ENCODE peak calls at places on chromosome 22, in five cellular contexts. O, T, B, Y and M are unnamed samples.

GRCh38 chr22:39214383-39215069 is 30.3 kb downstream of the PDGFB start:
- DNase-seq in O (peak; percentile 96), T (no peak), B (no peak), Y (peak; percentile 40), M (peak; percentile 77)

GRCh38 chr22:46115388-46115678 is 35.0 kb upstream of the PPARA start:
- DNase-seq in Y (no peak), O (no peak), B (no peak), T (no peak), M (no peak)

GRCh38 chr22:22933807-22934542 is 46.4 kb downstream of the IGLL5 start:
- DNase-seq in T (no peak), Y (no peak), O (no peak), B (no peak), M (no peak)

GRCh38 chr22:44396727-44397722 is 84.3 kb upstream of the SHISAL1 start:
- DNase-seq in Y (no peak), T (peak; percentile 8), B (peak; percentile 12), O (no peak), M (no peak)

GRCh38 chr22:44344407-44344806 is 31.7 kb upstream of the SHISAL1 start:
- DNase-seq in O (no peak), Y (no peak), T (no peak), B (no peak), M (no peak)

GRCh38 chr22:27796829-27797792 is 4.4 kb downstream of the MN1 start:
- DNase-seq in O (no peak), Y (no peak), B (no peak), T (no peak), M (no peak)

GRCh38 chr22:35894937-35895708 is 133.5 kb downstream of the RBFOX2 start:
- DNase-seq in B (peak; percentile 47), Y (no peak), O (peak; percentile 98), T (peak; percentile 43), M (peak; percentile 70)

GRCh38 chr22:44023404-44024287 is 456 bp upstream of the PARVB start:
- DNase-seq in T (peak; percentile 42), B (no peak), O (no peak), Y (peak; percentile 53), M (no peak)

GRCh38 chr22:45202333-45203149 is 38.2 kb downstream of the KIAA0930 start:
- DNase-seq in T (no peak), O (no peak), Y (no peak), B (no peak), M (no peak)

GRCh38 chr22:38927033-38927789 is 30.2 kb upstream of the APOBEC3A start:
- DNase-seq in T (peak; percentile 65), O (no peak), Y (peak; percentile 62), B (peak; percentile 63), M (no peak)

DNA sequence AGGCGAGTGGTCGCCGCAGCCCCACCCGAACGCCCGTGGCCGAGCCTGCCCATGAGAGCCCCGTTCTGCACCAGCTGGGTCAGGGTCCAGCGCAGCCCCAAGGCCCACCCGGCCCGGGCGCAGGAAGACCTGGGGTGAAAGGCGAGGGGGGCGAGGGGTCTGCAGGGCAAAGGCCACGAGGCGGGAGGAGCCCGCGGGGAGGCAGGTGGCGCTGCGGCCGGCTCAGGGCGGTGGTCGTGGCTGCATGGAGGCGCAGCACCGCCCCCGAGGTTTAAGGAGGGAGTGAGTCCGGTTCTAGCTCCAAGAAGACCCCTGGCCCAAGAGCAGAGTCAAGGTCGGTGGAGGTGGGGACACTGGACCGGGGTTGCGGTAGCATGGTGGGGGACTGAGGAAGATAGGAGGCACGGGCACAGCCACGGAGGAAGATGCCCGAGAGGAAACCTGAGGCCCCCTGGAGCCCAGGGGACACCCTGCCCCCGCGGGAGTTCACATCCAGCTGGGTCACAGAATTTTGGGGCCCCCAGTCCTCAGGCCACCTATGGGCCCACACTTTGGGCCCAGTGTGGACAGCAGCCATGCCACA is 498 bp upstream of the HDAC10 start:
- DNase-seq in B (no peak), Y (no peak), O (no peak), T (no peak), M (no peak)
- H3K27ac ChIP-seq in B (peak overlapping the region; percentile 70), Y (no peak overlapping the region), O (no peak overlapping the region), T (peak overlapping the region; percentile 77), M (peak overlapping the region; percentile 89)

DNA sequence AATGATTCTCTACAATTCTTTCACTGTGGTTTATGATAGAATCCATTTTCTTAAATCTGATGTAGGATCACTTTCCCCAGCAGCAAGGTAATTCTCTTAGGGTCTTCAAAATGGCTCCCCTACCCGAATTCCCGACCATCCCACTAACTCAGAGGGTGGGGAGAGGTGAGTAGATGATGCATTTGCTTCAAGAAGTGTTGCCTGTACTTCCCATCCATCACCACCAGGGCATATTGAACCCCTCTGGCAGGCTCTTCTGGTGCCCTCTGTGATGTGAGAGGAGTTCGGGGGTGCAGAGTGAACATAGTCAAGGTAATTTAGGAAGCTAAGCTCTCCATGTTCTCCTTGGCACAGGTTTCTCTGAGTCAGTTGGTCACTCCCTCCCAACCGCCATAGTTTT is 52.3 kb downstream of the ZNRF3 start:
- DNase-seq in B (no peak), T (no peak), Y (no peak), O (no peak), M (no peak)
- TF ChIP-seq CTCF in B (peak; percentile 23), T (no peak), Y (peak; percentile 19), O (peak; percentile 29), M (no peak)

DNA sequence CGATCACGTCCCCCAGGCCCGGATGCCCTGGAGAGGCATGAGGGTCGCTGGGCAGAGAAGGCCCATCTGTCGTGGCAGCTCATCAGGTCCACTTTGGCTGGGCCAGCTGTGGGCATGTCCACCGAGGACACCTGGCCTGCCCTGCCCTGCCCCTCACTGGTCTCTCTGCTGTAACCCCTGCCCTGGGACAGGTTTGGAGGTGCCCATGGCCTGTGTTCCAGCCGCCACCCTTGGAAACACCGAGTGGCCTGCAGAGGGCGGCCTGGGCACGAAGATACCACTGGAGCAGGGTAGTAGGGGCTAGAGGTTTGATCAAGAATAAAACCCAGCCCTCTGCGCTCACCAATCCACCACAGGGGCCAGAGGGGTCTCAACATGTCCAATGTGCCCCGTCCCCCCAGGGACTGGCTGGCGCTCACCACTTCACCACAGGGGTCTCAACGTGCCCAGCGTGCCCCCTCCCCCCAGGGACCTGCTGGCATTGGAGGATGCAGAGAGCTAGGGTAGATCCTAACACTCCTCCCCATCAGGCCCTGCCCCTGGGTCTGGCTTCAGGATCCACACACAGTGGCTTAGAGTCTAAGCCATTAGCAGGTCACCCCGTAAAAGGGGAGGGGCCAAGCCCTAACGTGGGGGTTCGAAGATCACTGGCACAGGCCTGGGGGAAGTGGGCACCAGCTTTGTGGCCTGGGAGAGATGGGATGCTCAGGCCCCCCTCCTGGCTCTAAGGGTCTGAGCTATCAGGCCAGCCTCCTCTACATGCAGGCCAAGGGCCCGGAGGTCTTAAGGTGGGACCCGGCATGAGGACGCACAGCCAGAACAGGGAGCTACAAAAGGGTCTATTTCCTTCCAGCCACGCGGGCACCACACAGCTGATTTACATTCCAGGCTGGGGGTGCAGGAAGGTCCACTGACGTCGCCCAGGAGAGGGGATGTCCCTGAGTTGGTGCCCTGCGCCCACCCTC is 1.3 kb upstream of the HDAC10 start:
- DNase-seq in O (no peak), T (peak; percentile 76), Y (peak; percentile 83), B (peak; percentile 79), M (peak; percentile 58)
- H3K27ac ChIP-seq in O (no peak overlapping the region), T (peak overlapping the region; percentile 77), Y (no peak overlapping the region), B (peak overlapping the region; percentile 70), M (peak overlapping the region; percentile 89)

GRCh38 chr22:21713428-21714058 is 22.1 kb downstream of the YPEL1 start:
- DNase-seq in B (no peak), O (no peak), Y (no peak), T (no peak), M (no peak)
- TF ChIP-seq CTCF in B (no peak), O (no peak), Y (peak; percentile 42), T (no peak), M (peak; percentile 15)

DNA sequence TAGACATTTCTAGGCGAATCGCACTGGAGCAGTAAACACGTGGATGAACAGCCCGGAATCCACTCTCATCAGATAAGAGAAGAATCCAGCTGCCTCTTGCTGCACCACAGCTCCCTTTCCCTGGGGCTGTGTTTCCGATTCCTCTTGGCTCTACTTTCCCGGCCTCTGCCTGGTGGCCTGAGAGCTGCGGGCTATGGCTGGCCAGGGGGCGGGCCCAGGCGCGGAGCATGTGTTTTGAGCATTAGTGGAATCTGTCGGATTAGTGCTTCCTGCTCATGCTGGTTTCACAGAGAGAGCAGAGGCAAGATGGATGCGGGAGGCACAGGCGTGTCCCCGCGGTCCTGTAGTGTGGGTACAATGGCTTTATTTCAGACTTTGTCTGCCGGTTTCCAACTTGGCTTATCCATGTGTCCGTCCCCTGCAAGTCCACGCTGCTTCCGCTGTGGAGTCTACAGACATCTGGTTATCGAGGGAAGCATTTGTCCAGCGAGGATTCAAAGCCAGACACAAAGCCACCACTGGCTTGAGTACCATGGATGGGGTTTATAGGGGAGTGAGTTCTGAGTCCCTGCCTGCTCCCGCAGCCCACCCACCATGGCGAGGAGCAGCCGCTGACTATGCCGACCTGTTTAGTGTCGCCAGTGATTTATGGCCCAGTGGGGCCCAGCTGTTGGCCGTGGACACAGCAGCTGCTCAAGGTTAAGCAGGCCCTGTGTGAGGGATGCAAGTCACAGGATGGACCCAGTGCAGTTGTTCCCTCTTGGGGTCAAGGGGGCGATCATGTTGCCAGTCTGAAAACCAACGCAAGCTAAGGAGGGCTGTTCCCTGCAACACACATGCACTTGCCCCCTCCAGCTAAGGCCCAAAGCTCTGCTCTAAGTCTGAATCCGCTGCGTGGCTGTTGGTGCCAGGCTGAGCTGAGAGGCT is 43.3 kb upstream of the EP300 start:
- DNase-seq in B (peak; percentile 75), O (peak; percentile 42), T (peak; percentile 79), Y (no peak), M (no peak)
- H3K27ac ChIP-seq in B (peak overlapping the region; percentile 55), O (no peak overlapping the region), T (peak overlapping the region; percentile 71), Y (no peak overlapping the region), M (peak overlapping the region; percentile 4)

DNA sequence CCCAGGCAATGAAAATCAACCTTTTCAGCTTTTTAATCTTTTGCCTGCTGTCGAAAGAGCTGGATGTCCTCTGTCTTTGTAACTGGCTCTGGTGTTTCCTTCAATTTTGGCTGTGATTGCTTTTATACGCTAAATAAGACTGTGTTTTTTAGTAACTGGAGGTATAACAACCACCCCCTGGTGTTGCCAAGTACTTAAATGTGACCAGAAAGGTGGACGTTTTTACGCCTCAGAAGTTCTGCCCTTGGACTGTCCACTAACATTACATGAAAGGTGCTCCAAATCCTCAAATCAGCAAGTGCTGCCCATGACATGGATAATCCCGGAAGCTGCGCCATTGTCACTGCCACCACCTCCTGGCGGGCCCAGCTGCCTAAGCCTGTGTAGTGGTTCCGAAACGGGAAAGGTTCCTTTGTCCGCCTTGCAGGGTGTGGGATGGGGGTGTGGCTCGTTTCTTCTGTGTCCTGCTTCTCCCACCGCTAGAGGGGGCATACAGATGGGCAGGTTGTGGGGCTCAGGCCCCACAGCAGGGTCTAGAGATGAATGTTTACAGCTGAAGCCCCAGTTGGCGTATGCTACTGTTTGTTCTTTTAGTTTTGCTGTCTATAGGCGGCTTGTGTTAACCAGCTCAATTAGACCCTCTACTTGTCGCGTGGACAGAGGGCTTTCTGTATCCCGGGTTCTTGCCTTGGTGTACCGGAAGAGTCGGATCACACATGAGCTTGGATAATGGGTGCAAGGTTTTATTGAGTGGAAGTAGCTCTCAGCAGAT is 82.2 kb upstream of the SEPTIN5 start:
- DNase-seq in T (no peak), B (no peak), O (peak; percentile 21), Y (no peak), M (peak; percentile 22)
- TF ChIP-seq CTCF in T (no peak), B (peak; percentile 16), O (peak; percentile 61), Y (no peak), M (peak; percentile 64)

DNA sequence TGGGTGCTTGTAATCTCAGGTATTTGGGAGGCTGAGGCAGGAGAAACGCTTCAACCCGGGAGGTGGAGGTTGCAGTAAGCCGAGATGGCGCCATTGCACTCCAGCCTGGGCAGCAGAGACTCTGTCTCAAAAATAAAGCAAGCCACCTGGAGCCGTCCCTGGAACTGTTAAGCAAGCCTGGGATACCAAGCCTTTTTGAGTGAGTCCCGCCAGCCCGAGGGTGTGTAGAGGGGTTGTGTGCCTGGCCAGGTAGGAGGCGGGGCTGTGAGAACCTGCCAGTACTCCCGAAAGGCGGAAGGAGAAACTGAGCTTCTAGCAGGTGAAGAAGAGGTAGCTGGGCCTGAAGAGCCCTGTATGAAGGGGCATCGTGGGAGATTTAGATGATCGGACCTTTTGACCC is 52.4 kb downstream of the TRIOBP start:
- DNase-seq in Y (no peak), T (no peak), O (no peak), B (no peak), M (no peak)
- H3K27ac ChIP-seq in Y (no peak overlapping the region), T (peak overlapping the region; percentile 96), O (no peak overlapping the region), B (no peak overlapping the region), M (peak overlapping the region; percentile 95)